ENCODE peak calls at places on chromosome 21, in six cellular contexts. X is H1, G is A549, V is heart left ventricle, R is breast epithelium, Z is stomach. E is an unnamed sample.

GRCh38 chr21:32101206-32101763 is 177.6 kb downstream of the MIS18A start:
- DNase-seq in X (no peak), G (no peak), V (no peak), R (no peak), Z (no peak), E (no peak)

GRCh38 chr21:31337991-31338891 is 5.8 kb downstream of the TIAM1 start:
- DNase-seq in X (no peak), G (no peak), V (no peak), R (no peak), Z (no peak), E (no peak)

GRCh38 chr21:22020221-22020620 is 1022.0 kb downstream of the NCAM2 start:
- DNase-seq in X (no peak), G (no peak), V (no peak), R (no peak), Z (no peak), E (no peak)

GRCh38 chr21:17660862-17661261 is 48.2 kb upstream of the BTG3 start:
- DNase-seq in X (no peak), G (no peak), V (no peak), R (no peak), Z (no peak), E (no peak)

GRCh38 chr21:41952568-41953248 is 1.1 kb downstream of the C2CD2 start:
- DNase-seq in X (no peak), G (no peak), V (no peak), R (no peak), Z (no peak), E (no peak)

GRCh38 chr21:42837421-42838211 is 41.7 kb downstream of the WDR4 start:
- DNase-seq in X (no peak), G (no peak), V (no peak), R (peak), Z (peak), E (no peak)

GRCh38 chr21:33109574-33110339 is 39.8 kb downstream of the OLIG1 start:
- DNase-seq in X (no peak), G (no peak), V (no peak), R (no peak), Z (no peak), E (no peak)

GRCh38 chr21:38817371-38818335 is 11.9 kb downstream of the ETS2 start:
- DNase-seq in X (no peak), G (no peak), V (no peak), R (no peak), Z (no peak), E (peak)

GRCh38 chr21:42220138-42220701 is 1.3 kb downstream of the ABCG1 start:
- DNase-seq in X (no peak), G (peak), V (peak), R (no peak), Z (peak), E (peak)

GRCh38 chr21:44432841-44433790 is 22.2 kb upstream of the LRRC3 start:
- DNase-seq in X (no peak), G (no peak), V (no peak), R (peak), Z (no peak), E (no peak)

GRCh38 chr21:26185021-26185420 is 14.5 kb upstream of the APP start:
- DNase-seq in X (no peak), G (no peak), V (no peak), R (no peak), Z (no peak), E (no peak)

GRCh38 chr21:41315726-41316125 is 875 bp upstream of the FAM3B start:
- DNase-seq in X (no peak), G (no peak), V (no peak), R (no peak), Z (no peak), E (no peak)

GRCh38 chr21:38861989-38862683 is 56.4 kb downstream of the ETS2 start:
- DNase-seq in X (no peak), G (no peak), V (no peak), R (no peak), Z (no peak), E (no peak)

GRCh38 chr21:27371688-27372331 is 404.9 kb upstream of the ADAMTS5 start:
- DNase-seq in X (no peak), G (no peak), V (no peak), R (no peak), Z (no peak), E (no peak)

GRCh38 chr21:42294273-42294880 is 20.8 kb downstream of the TFF3 start:
- DNase-seq in X (no peak), G (no peak), V (no peak), R (no peak), Z (no peak), E (no peak)

GRCh38 chr21:28426545-28426944 is 566.1 kb downstream of the LTN1 start:
- DNase-seq in X (no peak), G (no peak), V (no peak), R (no peak), Z (no peak), E (no peak)

GRCh38 chr21:41578708-41579107 is 70.8 kb upstream of the TMPRSS2 start:
- DNase-seq in X (no peak), G (no peak), V (no peak), R (no peak), Z (no peak), E (no peak)

GRCh38 chr21:29245104-29245643 is 53.5 kb upstream of the BACH1 start:
- DNase-seq in X (no peak), G (no peak), V (no peak), R (no peak), Z (no peak), E (no peak)

GRCh38 chr21:42741056-42741455 is 87.6 kb downstream of the PDE9A start:
- DNase-seq in X (no peak), G (no peak), V (no peak), R (no peak), Z (no peak), E (no peak)

GRCh38 chr21:25005388-25005787 is 601.9 kb downstream of the MRPL39 start:
- DNase-seq in X (no peak), G (no peak), V (no peak), R (no peak), Z (no peak), E (no peak)

GRCh38 chr21:36613554-36613953 is 85.4 kb upstream of the SIM2 start:
- DNase-seq in X (no peak), G (no peak), V (no peak), R (no peak), Z (no peak), E (no peak)
- TF ChIP-seq POLR2A in X (no peak), G (no peak), V (no peak), R (no peak), Z (no peak), E (no peak)

GRCh38 chr21:16216595-16216994 is 486.8 kb downstream of the USP25 start:
- DNase-seq in X (no peak), G (no peak), V (no peak), R (no peak), Z (no peak), E (no peak)

GRCh38 chr21:16215193-16215592 is 485.4 kb downstream of the USP25 start:
- DNase-seq in X (no peak), G (no peak), V (no peak), R (no peak), Z (no peak), E (no peak)

GRCh38 chr21:16213518-16213917 is 483.7 kb downstream of the USP25 start:
- DNase-seq in X (no peak), G (no peak), V (no peak), R (no peak), Z (no peak), E (no peak)

GRCh38 chr21:16218682-16219343 is 489.0 kb downstream of the USP25 start:
- DNase-seq in X (no peak), G (no peak), V (no peak), R (no peak), Z (no peak), E (no peak)
- TF ChIP-seq POLR2A in X (no peak), G (no peak), V (no peak), R (no peak), Z (no peak), E (no peak)

GRCh38 chr21:34526618-34527290 is 14.7 kb upstream of the KCNE1 start:
- DNase-seq in X (no peak), G (peak), V (peak), R (no peak), Z (peak), E (peak)
- TF ChIP-seq POLR2A in X (no peak), G (no peak), V (peak), R (peak), Z (no peak), E (peak)

GRCh38 chr21:46001821-46002681 is 20.5 kb downstream of the COL6A1 start:
- DNase-seq in X (no peak), G (no peak), V (no peak), R (peak), Z (peak), E (no peak)

GRCh38 chr21:45999581-46000181 is 18.1 kb downstream of the COL6A1 start:
- DNase-seq in X (no peak), G (no peak), V (no peak), R (no peak), Z (no peak), E (no peak)

GRCh38 chr21:45998871-45999580 is 17.5 kb downstream of the COL6A1 start:
- DNase-seq in X (no peak), G (no peak), V (no peak), R (peak), Z (no peak), E (no peak)

GRCh38 chr21:46000731-46001641 is 19.4 kb downstream of the COL6A1 start:
- DNase-seq in X (no peak), G (no peak), V (no peak), R (peak), Z (peak), E (no peak)

GRCh38 chr21:46000182-46000730 is 18.7 kb downstream of the COL6A1 start:
- DNase-seq in X (no peak), G (no peak), V (no peak), R (peak), Z (no peak), E (no peak)
- TF ChIP-seq POLR2A in X (no peak), G (no peak), V (no peak), R (no peak), Z (no peak), E (no peak)

GRCh38 chr21:15209224-15209623 is 144.4 kb upstream of the NRIP1 start:
- DNase-seq in X (no peak), G (no peak), V (no peak), R (no peak), Z (no peak), E (no peak)

GRCh38 chr21:15211491-15212133 is 146.8 kb upstream of the NRIP1 start:
- DNase-seq in X (no peak), G (peak), V (no peak), R (no peak), Z (no peak), E (no peak)

GRCh38 chr21:15208787-15209186 is 144.0 kb upstream of the NRIP1 start:
- DNase-seq in X (no peak), G (no peak), V (no peak), R (no peak), Z (no peak), E (no peak)

GRCh38 chr21:15212214-15212613 is 147.4 kb upstream of the NRIP1 start:
- DNase-seq in X (no peak), G (no peak), V (no peak), R (no peak), Z (no peak), E (no peak)

GRCh38 chr21:15210235-15210678 is 145.5 kb upstream of the NRIP1 start:
- DNase-seq in X (no peak), G (peak), V (peak), R (no peak), Z (peak), E (peak)
- TF ChIP-seq POLR2A in X (no peak), G (no peak), V (no peak), R (no peak), Z (no peak), E (no peak)